ENCODE peak calls at places on chromosomes 4 and X, in ten cellular contexts. One of them, this sample, is unnamed.

GRCh38 chr4:63232058-63232457 is 1177.2 kb downstream of the TECRL start:
- DNase-seq in anterior cingulate cortex: no peak
- DNase-seq in G401: no peak
- DNase-seq in astrocyte of the spinal cord: no peak
- DNase-seq in GM12878: no peak
- DNase-seq in transverse colon: no peak
- DNase-seq in GM12891: no peak
- DNase-seq in substantia nigra: no peak
- DNase-seq in activated effector memory CD4-positive, alpha-beta T cell treated with anti-CD3 and anti-CD28 coated beads, Interleukin-2, amount 50 U/mL, for 16 hours: no peak
- DNase-seq in GM06990: no peak
- DNase-seq in this sample: no peak

GRCh38 chrX:24276011-24276410 is 37.9 kb downstream of the SUPT20HL2 start:
- DNase-seq in anterior cingulate cortex: no peak
- DNase-seq in G401: no peak
- DNase-seq in astrocyte of the spinal cord: no peak
- DNase-seq in GM12878: no peak
- DNase-seq in transverse colon: no peak
- DNase-seq in GM12891: no peak
- DNase-seq in substantia nigra: no peak
- DNase-seq in activated effector memory CD4-positive, alpha-beta T cell treated with anti-CD3 and anti-CD28 coated beads, Interleukin-2, amount 50 U/mL, for 16 hours: no peak
- DNase-seq in GM06990: no peak
- DNase-seq in this sample: no peak

GRCh38 chr4:140138428-140138827 is 15.6 kb downstream of the MAML3 start:
- DNase-seq in anterior cingulate cortex: no peak
- DNase-seq in G401: no peak
- DNase-seq in astrocyte of the spinal cord: no peak
- DNase-seq in GM12878: no peak
- DNase-seq in transverse colon: no peak
- DNase-seq in GM12891: no peak
- DNase-seq in substantia nigra: no peak
- DNase-seq in activated effector memory CD4-positive, alpha-beta T cell treated with anti-CD3 and anti-CD28 coated beads, Interleukin-2, amount 50 U/mL, for 16 hours: no peak
- DNase-seq in GM06990: no peak
- DNase-seq in this sample: no peak

GRCh38 chr4:156693557-156693956 is 278.0 kb downstream of the PDGFC start:
- DNase-seq in anterior cingulate cortex: no peak
- DNase-seq in G401: no peak
- DNase-seq in astrocyte of the spinal cord: no peak
- DNase-seq in GM12878: no peak
- DNase-seq in transverse colon: no peak
- DNase-seq in GM12891: no peak
- DNase-seq in substantia nigra: no peak
- DNase-seq in activated effector memory CD4-positive, alpha-beta T cell treated with anti-CD3 and anti-CD28 coated beads, Interleukin-2, amount 50 U/mL, for 16 hours: no peak
- DNase-seq in GM06990: no peak
- DNase-seq in this sample: no peak

GRCh38 chr4:6199344-6199921 is 916 bp downstream of the JAKMIP1 start:
- DNase-seq in anterior cingulate cortex: no peak
- DNase-seq in G401: peak
- DNase-seq in astrocyte of the spinal cord: peak
- DNase-seq in GM12878: no peak
- DNase-seq in transverse colon: no peak
- DNase-seq in GM12891: no peak
- DNase-seq in substantia nigra: no peak
- DNase-seq in activated effector memory CD4-positive, alpha-beta T cell treated with anti-CD3 and anti-CD28 coated beads, Interleukin-2, amount 50 U/mL, for 16 hours: peak
- DNase-seq in GM06990: peak
- DNase-seq in this sample: no peak

GRCh38 chrX:39065051-39065871 is 264.0 kb downstream of the MID1IP1 start:
- DNase-seq in anterior cingulate cortex: peak
- DNase-seq in G401: peak
- DNase-seq in astrocyte of the spinal cord: no peak
- DNase-seq in GM12878: no peak
- DNase-seq in transverse colon: no peak
- DNase-seq in GM12891: no peak
- DNase-seq in substantia nigra: peak
- DNase-seq in activated effector memory CD4-positive, alpha-beta T cell treated with anti-CD3 and anti-CD28 coated beads, Interleukin-2, amount 50 U/mL, for 16 hours: no peak
- DNase-seq in GM06990: no peak
- DNase-seq in this sample: no peak

GRCh38 chr4:156293657-156294297 is 340.1 kb upstream of the CTSO start:
- DNase-seq in anterior cingulate cortex: no peak
- DNase-seq in G401: no peak
- DNase-seq in astrocyte of the spinal cord: peak
- DNase-seq in GM12878: no peak
- DNase-seq in transverse colon: no peak
- DNase-seq in GM12891: no peak
- DNase-seq in substantia nigra: no peak
- DNase-seq in activated effector memory CD4-positive, alpha-beta T cell treated with anti-CD3 and anti-CD28 coated beads, Interleukin-2, amount 50 U/mL, for 16 hours: no peak
- DNase-seq in GM06990: no peak
- DNase-seq in this sample: no peak

GRCh38 chr4:143083811-143084472 is 100.8 kb upstream of the USP38 start:
- DNase-seq in anterior cingulate cortex: no peak
- DNase-seq in G401: peak
- DNase-seq in astrocyte of the spinal cord: no peak
- DNase-seq in GM12878: no peak
- DNase-seq in transverse colon: no peak
- DNase-seq in GM12891: no peak
- DNase-seq in substantia nigra: no peak
- DNase-seq in activated effector memory CD4-positive, alpha-beta T cell treated with anti-CD3 and anti-CD28 coated beads, Interleukin-2, amount 50 U/mL, for 16 hours: no peak
- DNase-seq in GM06990: no peak
- DNase-seq in this sample: no peak

GRCh38 chrX:30313322-30313721 is 4.1 kb upstream of the NR0B1 start:
- DNase-seq in anterior cingulate cortex: no peak
- DNase-seq in G401: no peak
- DNase-seq in astrocyte of the spinal cord: no peak
- DNase-seq in GM12878: no peak
- DNase-seq in transverse colon: no peak
- DNase-seq in GM12891: no peak
- DNase-seq in substantia nigra: no peak
- DNase-seq in activated effector memory CD4-positive, alpha-beta T cell treated with anti-CD3 and anti-CD28 coated beads, Interleukin-2, amount 50 U/mL, for 16 hours: no peak
- DNase-seq in GM06990: no peak
- DNase-seq in this sample: no peak